ENCODE peak calls at places on chromosomes 3 and 15, in four cellular contexts. One of them, this sample, is unnamed.

GRCh38 chr15:79494392-79494909 is 62.3 kb downstream of the MINAR1 start:
- DNase-seq in H9: no peak
- DNase-seq in mesendoderm: no peak
- DNase-seq in H1: no peak
- DNase-seq in this sample: no peak

GRCh38 chr15:93467327-93467726 is 378.3 kb upstream of the RGMA start:
- DNase-seq in H1: no peak
- DNase-seq in mesendoderm: peak
- DNase-seq in H9: no peak
- DNase-seq in this sample: no peak

GRCh38 chr3:125587039-125587664 is 8.1 kb downstream of the OSBPL11 start:
- DNase-seq in mesendoderm: no peak
- DNase-seq in H1: no peak
- DNase-seq in H9: no peak
- DNase-seq in this sample: peak

GRCh38 chr15:25900901-25901300 is 37.8 kb upstream of the ATP10A start:
- DNase-seq in H9: no peak
- DNase-seq in H1: no peak
- DNase-seq in mesendoderm: no peak
- DNase-seq in this sample: peak

GRCh38 chr15:74835312-74835823 is 7.6 kb downstream of the ULK3 start:
- DNase-seq in H1: peak
- DNase-seq in H9: peak
- DNase-seq in mesendoderm: peak
- DNase-seq in this sample: peak

GRCh38 chr15:62391565-62392262 is 226.6 kb upstream of the C2CD4B start:
- DNase-seq in H1: peak
- DNase-seq in mesendoderm: peak
- DNase-seq in H9: peak
- DNase-seq in this sample: peak

GRCh38 chr15:85604194-85604593 is 190.5 kb downstream of the KLHL25 start:
- DNase-seq in mesendoderm: no peak
- DNase-seq in H1: no peak
- DNase-seq in H9: no peak
- DNase-seq in this sample: no peak

GRCh38 chr15:99328673-99329072 is 77.4 kb downstream of the LRRC28 start:
- DNase-seq in H1: no peak
- DNase-seq in mesendoderm: peak
- DNase-seq in H9: no peak
- DNase-seq in this sample: no peak

GRCh38 chr3:25648107-25648535 is 16.6 kb downstream of the TOP2B start:
- DNase-seq in mesendoderm: peak
- DNase-seq in H9: peak
- DNase-seq in H1: peak
- DNase-seq in this sample: peak

GRCh38 chr15:74405823-74406222 is 27.9 kb downstream of the SEMA7A start:
- DNase-seq in H1: no peak
- DNase-seq in mesendoderm: no peak
- DNase-seq in H9: no peak
- DNase-seq in this sample: no peak

GRCh38 chr15:68379058-68379758 is 52.8 kb downstream of the ITGA11 start:
- DNase-seq in H9: peak
- DNase-seq in H1: peak
- DNase-seq in mesendoderm: no peak
- DNase-seq in this sample: no peak

GRCh38 chr3:130935761-130936160 is 41.9 kb downstream of the ATP2C1 start:
- DNase-seq in mesendoderm: no peak
- DNase-seq in H1: no peak
- DNase-seq in H9: no peak
- DNase-seq in this sample: peak

GRCh38 chr3:182491571-182491970 is 301.7 kb upstream of the ATP11B start:
- DNase-seq in H1: no peak
- DNase-seq in mesendoderm: no peak
- DNase-seq in H9: no peak
- DNase-seq in this sample: no peak

GRCh38 chr3:115401891-115402501 is 221.3 kb upstream of the GAP43 start:
- DNase-seq in H1: no peak
- DNase-seq in H9: no peak
- DNase-seq in mesendoderm: no peak
- DNase-seq in this sample: peak

GRCh38 chr3:175433026-175433668 is 574.0 kb downstream of the NAALADL2 start:
- DNase-seq in H9: no peak
- DNase-seq in mesendoderm: no peak
- DNase-seq in H1: no peak
- DNase-seq in this sample: peak

GRCh38 chr3:49158108-49158709 is 7.9 kb downstream of the CCDC71 start:
- DNase-seq in mesendoderm: peak
- DNase-seq in H9: peak
- DNase-seq in H1: peak
- DNase-seq in this sample: no peak

GRCh38 chr3:184565421-184566211 is 4.0 kb downstream of the EPHB3 start:
- DNase-seq in mesendoderm: peak
- DNase-seq in H9: no peak
- DNase-seq in H1: no peak
- DNase-seq in this sample: peak

GRCh38 chr15:74402873-74403589 is 30.7 kb downstream of the SEMA7A start:
- DNase-seq in H1: no peak
- DNase-seq in H9: no peak
- DNase-seq in mesendoderm: no peak
- DNase-seq in this sample: no peak

DNA sequence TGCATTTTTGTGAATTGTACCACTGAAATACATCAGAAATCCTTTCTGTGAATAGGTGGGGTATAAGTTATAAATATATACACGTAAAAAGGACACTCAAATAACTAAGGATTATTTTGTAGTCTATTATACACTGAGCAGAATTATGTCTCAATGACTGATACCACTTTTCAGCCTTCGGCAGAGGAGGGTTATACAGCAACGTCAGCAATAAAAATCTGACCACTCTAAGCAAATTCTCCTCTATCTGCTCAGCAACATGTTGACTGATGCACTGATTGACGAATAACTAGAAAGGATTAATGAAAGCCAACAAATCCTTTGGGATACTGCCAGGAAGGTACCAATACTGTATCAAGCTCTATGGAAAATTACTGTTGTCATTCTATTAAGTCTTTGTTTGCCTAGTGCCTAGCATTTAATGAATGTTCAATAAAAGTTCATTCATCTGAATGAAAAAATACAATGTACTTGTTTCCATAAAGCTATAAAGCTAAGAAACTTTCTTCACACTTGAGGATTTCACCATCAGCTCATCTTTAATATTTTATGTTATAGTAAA is 5.2 kb downstream of the ARPP19 start:
- DNase-seq in mesendoderm: no peak
- DNase-seq in H1: no peak
- DNase-seq in H9: no peak
- DNase-seq in this sample: no peak
- H3K4ac ChIP-seq in mesendoderm: no peak
- H3K4ac ChIP-seq in H1: no peak
- H3K4ac ChIP-seq in H9: no peak
- H3K4ac ChIP-seq in this sample: no peak

DNA sequence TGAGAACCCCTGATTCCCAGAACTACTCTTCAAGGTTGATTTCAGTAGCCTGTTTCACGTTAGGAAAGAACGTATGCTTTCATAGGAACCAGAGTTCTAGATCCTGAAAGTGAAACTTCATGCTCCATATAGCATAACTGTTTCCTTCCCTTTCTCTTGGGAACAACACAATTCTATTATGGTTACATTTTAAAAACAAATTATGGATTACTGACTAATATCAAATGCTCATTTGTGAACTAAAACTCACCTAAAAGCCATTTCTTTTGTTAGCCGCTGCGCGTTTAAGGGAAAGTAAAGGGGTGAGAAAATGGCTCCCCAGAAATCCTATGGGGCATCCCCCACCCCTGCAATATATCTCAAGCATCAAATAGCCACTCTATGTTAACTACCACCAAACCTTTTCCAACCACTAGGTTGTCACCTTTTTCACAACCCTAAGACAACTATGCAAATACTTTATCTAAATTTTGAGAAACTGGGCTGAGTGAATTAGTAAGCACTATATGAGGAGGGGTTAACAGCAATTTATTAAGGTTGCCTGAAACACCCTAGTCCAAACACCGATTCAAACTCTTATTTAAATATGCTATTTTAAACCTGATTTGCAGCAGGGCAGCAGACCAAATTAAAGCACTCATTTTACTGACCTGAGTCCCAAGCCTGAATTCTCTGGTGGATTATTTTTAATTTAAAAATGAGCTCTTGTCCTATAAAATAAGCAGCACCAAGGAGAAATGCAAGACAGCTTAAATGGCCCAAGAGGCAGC is 2.4 kb downstream of the SIAH2 start:
- DNase-seq in H9: no peak
- DNase-seq in mesendoderm: no peak
- DNase-seq in H1: no peak
- DNase-seq in this sample: no peak
- H3K4ac ChIP-seq in H9: no peak
- H3K4ac ChIP-seq in mesendoderm: no peak
- H3K4ac ChIP-seq in H1: no peak
- H3K4ac ChIP-seq in this sample: no peak

DNA sequence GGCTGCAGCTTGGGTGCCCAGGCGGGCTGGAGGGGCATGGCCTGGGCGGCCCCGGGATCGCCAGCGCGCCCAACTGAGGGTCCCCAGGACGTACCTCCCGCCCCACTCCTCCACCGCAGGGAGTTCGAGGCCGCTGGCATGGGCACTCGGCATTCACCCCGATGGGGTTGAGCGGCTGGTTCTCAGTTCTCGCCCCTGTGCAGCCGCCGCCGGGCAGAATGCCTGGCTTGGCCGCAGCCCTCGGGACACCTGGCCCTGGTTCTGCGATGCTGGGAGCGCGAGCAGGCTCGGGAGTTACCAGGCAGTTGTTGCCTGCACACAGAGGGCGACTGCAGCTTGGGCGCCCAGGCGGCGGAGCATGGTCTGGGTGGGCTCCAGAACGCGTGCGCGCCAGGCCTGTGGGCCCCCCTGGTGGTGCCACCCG is 121.4 kb downstream of the LMLN start:
- DNase-seq in H1: no peak
- DNase-seq in H9: peak
- DNase-seq in mesendoderm: peak
- DNase-seq in this sample: no peak
- H3K4ac ChIP-seq in H1: no peak
- H3K4ac ChIP-seq in H9: no peak
- H3K4ac ChIP-seq in mesendoderm: no peak
- H3K4ac ChIP-seq in this sample: no peak

GRCh38 chr3:46955801-46956259 is 20.7 kb downstream of the CCDC12 start:
- DNase-seq in H1: no peak
- DNase-seq in mesendoderm: no peak
- DNase-seq in H9: no peak
- DNase-seq in this sample: peak
- H3K4ac ChIP-seq in H1: no peak
- H3K4ac ChIP-seq in mesendoderm: no peak
- H3K4ac ChIP-seq in H9: no peak
- H3K4ac ChIP-seq in this sample: peak

DNA sequence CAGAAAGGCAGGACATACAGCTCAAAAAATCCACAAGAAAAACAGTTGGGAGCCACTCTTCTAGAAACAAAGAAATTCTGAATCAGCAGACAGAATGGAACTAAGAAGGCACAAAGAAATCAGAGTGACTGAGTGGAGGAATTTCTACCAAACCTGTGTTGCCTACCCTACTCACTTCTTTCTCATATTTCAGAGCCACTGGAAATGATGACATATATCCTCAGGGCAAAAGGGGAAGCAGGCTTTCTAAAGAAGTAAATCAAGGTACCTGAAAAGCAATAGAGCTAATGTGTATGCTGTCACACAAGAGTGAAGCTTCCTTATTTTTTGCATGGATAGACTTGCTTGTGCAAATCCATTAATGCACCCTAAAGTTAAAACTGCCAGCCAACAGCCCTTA is 205.2 kb upstream of the ARL6 start:
- DNase-seq in H9: no peak
- DNase-seq in mesendoderm: peak
- DNase-seq in H1: no peak
- DNase-seq in this sample: no peak
- H3K4ac ChIP-seq in H9: no peak
- H3K4ac ChIP-seq in mesendoderm: no peak
- H3K4ac ChIP-seq in H1: no peak
- H3K4ac ChIP-seq in this sample: no peak

GRCh38 chr3:46674031-46674592 is 19.4 kb downstream of the ALS2CL start:
- DNase-seq in mesendoderm: peak
- DNase-seq in H9: no peak
- DNase-seq in H1: no peak
- DNase-seq in this sample: no peak
- H3K4ac ChIP-seq in mesendoderm: no peak
- H3K4ac ChIP-seq in H9: no peak
- H3K4ac ChIP-seq in H1: no peak
- H3K4ac ChIP-seq in this sample: no peak

GRCh38 chr3:123082370-123083065 is 15.7 kb downstream of the PDIA5 start:
- DNase-seq in H9: no peak
- DNase-seq in H1: no peak
- DNase-seq in mesendoderm: no peak
- DNase-seq in this sample: no peak
- H3K4ac ChIP-seq in H9: no peak
- H3K4ac ChIP-seq in H1: no peak
- H3K4ac ChIP-seq in mesendoderm: no peak
- H3K4ac ChIP-seq in this sample: no peak

GRCh38 chr3:113212845-113213375 is 1.6 kb downstream of the BOC start:
- DNase-seq in H9: no peak
- DNase-seq in H1: no peak
- DNase-seq in mesendoderm: no peak
- DNase-seq in this sample: no peak
- H3K4ac ChIP-seq in H9: no peak
- H3K4ac ChIP-seq in H1: no peak
- H3K4ac ChIP-seq in mesendoderm: no peak
- H3K4ac ChIP-seq in this sample: peak

This sample was measured in IMR-90.